ENCODE peak calls at places on chromosomes 13 and 19, in four cellular contexts. A is K562, T is HepG2, Z is SK-N-SH. B is an unnamed sample.

GRCh38 chr19:49687150-49687549 is 2.2 kb upstream of the ADM5 start:
- DNase-seq in A (no peak), T (no peak), Z (no peak), B (no peak)

GRCh38 chr13:99220199-99220931 is 19.7 kb downstream of the UBAC2 start:
- DNase-seq in A (no peak), T (no peak), Z (no peak), B (no peak)

GRCh38 chr13:48531416-48532145 is 1.3 kb downstream of the RCBTB2 start:
- DNase-seq in A (no peak), T (peak; percentile 13), Z (no peak), B (no peak)

GRCh38 chr13:95641291-95641811 is 3.2 kb downstream of the DZIP1 start:
- DNase-seq in A (no peak), T (no peak), Z (no peak), B (no peak)

GRCh38 chr13:65454403-65454802 is 1775.7 kb downstream of the PCDH9 start:
- DNase-seq in A (no peak), T (no peak), Z (no peak), B (no peak)

GRCh38 chr19:44907613-44908012 is 2.0 kb downstream of the APOE start:
- DNase-seq in A (no peak), T (no peak), Z (peak; percentile 8), B (no peak)

GRCh38 chr13:110546933-110547332 is 14.6 kb downstream of the RAB20 start:
- DNase-seq in A (no peak), T (peak; percentile 80), Z (no peak), B (peak; percentile 84)

GRCh38 chr19:30367001-30367400 is 5.2 kb upstream of the ZNF536 start:
- DNase-seq in A (no peak), T (no peak), Z (no peak), B (no peak)

GRCh38 chr19:4695224-4695731 is 25.1 kb upstream of the MYDGF start:
- DNase-seq in A (no peak), T (no peak), Z (no peak), B (no peak)

GRCh38 chr13:106373989-106374572 is 161.4 kb downstream of the EFNB2 start:
- DNase-seq in A (no peak), T (no peak), Z (no peak), B (no peak)

GRCh38 chr19:38265213-38265861 is 964 bp downstream of the SPINT2 start:
- DNase-seq in A (no peak), T (no peak), Z (no peak), B (no peak)

GRCh38 chr19:15466851-15467733 is 2.7 kb upstream of the RASAL3 start:
- DNase-seq in A (no peak), T (no peak), Z (no peak), B (no peak)

GRCh38 chr19:19381007-19381926 is 24.2 kb upstream of the GATAD2A start:
- DNase-seq in A (no peak), T (no peak), Z (no peak), B (no peak)

GRCh38 chr19:33252971-33253370 is 27.3 kb upstream of the SLC7A10 start:
- DNase-seq in A (no peak), T (no peak), Z (no peak), B (no peak)

GRCh38 chr13:98527526-98527925 is 49.4 kb downstream of the STK24 start:
- DNase-seq in A (no peak), T (no peak), Z (no peak), B (no peak)

GRCh38 chr19:10052602-10053360 is 33.3 kb upstream of the SHFL start:
- DNase-seq in A (no peak), T (no peak), Z (no peak), B (no peak)

GRCh38 chr13:80116107-80116506 is 224.8 kb downstream of the SPRY2 start:
- DNase-seq in A (no peak), T (no peak), Z (no peak), B (no peak)

GRCh38 chr19:46745521-46746280 is at the start of gene FKRP:
- DNase-seq in A (peak; percentile 86), T (no peak), Z (peak; percentile 86), B (no peak)

GRCh38 chr19:41870401-41870873 is 6.6 kb upstream of the CD79A start:
- DNase-seq in A (no peak), T (no peak), Z (peak; percentile 22), B (no peak)

GRCh38 chr13:107450426-107450825 is 764.9 kb downstream of the LIG4 start:
- DNase-seq in A (no peak), T (no peak), Z (no peak), B (no peak)

GRCh38 chr13:106537521-106537920 is 2.1 kb upstream of the EFNB2 start:
- DNase-seq in A (no peak), T (no peak), Z (no peak), B (no peak)

GRCh38 chr13:51845574-51846318 is 769 bp upstream of the TMEM272 start:
- DNase-seq in A (no peak), T (peak; percentile 27), Z (no peak), B (no peak)

GRCh38 chr19:10006335-10006708 is 4.0 kb downstream of the COL5A3 start:
- DNase-seq in A (no peak), T (no peak), Z (no peak), B (no peak)

GRCh38 chr19:18202759-18203407 is 959 bp downstream of the RAB3A start:
- DNase-seq in A (peak; percentile 48), T (no peak), Z (peak; percentile 70), B (no peak)

GRCh38 chr19:4278926-4279529 is at the start of gene SHD:
- DNase-seq in A (peak; percentile 65), T (no peak), Z (peak; percentile 92), B (no peak)

GRCh38 chr13:99342723-99343315 is 35.6 kb upstream of the GPR183 start:
- DNase-seq in A (no peak), T (no peak), Z (no peak), B (no peak)

GRCh38 chr13:85497652-85498051 is 301.6 kb downstream of the SLITRK6 start:
- DNase-seq in A (no peak), T (no peak), Z (no peak), B (no peak)

GRCh38 chr13:64274481-64275217 is 2859.0 kb upstream of the PCDH20 start:
- DNase-seq in A (peak; percentile 51), T (no peak), Z (no peak), B (no peak)

GRCh38 chr19:38736413-38737280 is 7.6 kb downstream of the CAPN12 start:
- DNase-seq in A (peak; percentile 99), T (no peak), Z (peak; percentile 93), B (peak; percentile 48)

GRCh38 chr13:79935121-79935520 is 405.8 kb downstream of the SPRY2 start:
- DNase-seq in A (no peak), T (no peak), Z (no peak), B (no peak)

GRCh38 chr13:75055296-75055695 is 426.7 kb downstream of the TBC1D4 start:
- DNase-seq in A (no peak), T (no peak), Z (no peak), B (no peak)

GRCh38 chr19:11279505-11280236 is 16.3 kb upstream of the TSPAN16 start:
- DNase-seq in A (no peak), T (no peak), Z (no peak), B (no peak)

GRCh38 chr13:76882431-76882830 is 3.8 kb downstream of the KCTD12 start:
- DNase-seq in A (no peak), T (no peak), Z (no peak), B (no peak)

GRCh38 chr19:33678796-33679195 is 57.0 kb downstream of the CHST8 start:
- DNase-seq in A (no peak), T (no peak), Z (peak; percentile 37), B (no peak)

GRCh38 chr13:102877285-102877684 is 31.5 kb downstream of the ERCC5 start:
- DNase-seq in A (no peak), T (peak; percentile 53), Z (no peak), B (no peak)

GRCh38 chr19:58204566-58204965 is 21.7 kb downstream of the ZNF274 start:
- DNase-seq in A (no peak), T (no peak), Z (no peak), B (no peak)
- TF ChIP-seq ELF1 in A (no peak), T (no peak), Z (no peak), B (no peak)

GRCh38 chr19:1752757-1753728 is at the start of gene ONECUT3:
- DNase-seq in A (peak; percentile 74), T (no peak), Z (no peak), B (no peak)

GRCh38 chr19:1755467-1756155 is 2.3 kb downstream of the ONECUT3 start:
- DNase-seq in A (no peak), T (no peak), Z (no peak), B (no peak)

GRCh38 chr19:1752009-1752756 is 1.1 kb upstream of the ONECUT3 start:
- DNase-seq in A (no peak), T (no peak), Z (no peak), B (no peak)

GRCh38 chr19:1754651-1755466 is 1.6 kb downstream of the ONECUT3 start:
- DNase-seq in A (no peak), T (no peak), Z (no peak), B (no peak)

GRCh38 chr19:1753730-1754442 is 580 bp downstream of the ONECUT3 start:
- DNase-seq in A (no peak), T (no peak), Z (no peak), B (no peak)
- TF ChIP-seq JUND in A (no peak), T (no peak), Z (no peak), B (no peak)

GRCh38 chr13:31204592-31204991 is 4.8 kb downstream of the B3GLCT start:
- DNase-seq in A (peak; percentile 58), T (peak; percentile 34), Z (peak; percentile 40), B (peak; percentile 45)
- TF ChIP-seq ELF1 in A (no peak), T (no peak), Z (no peak), B (no peak)

GRCh38 chr13:35354882-35355281 is 121.6 kb downstream of the MAB21L1 start:
- DNase-seq in A (no peak), T (peak; percentile 3), Z (no peak), B (no peak)

GRCh38 chr13:35354305-35354704 is 122.2 kb downstream of the MAB21L1 start:
- DNase-seq in A (no peak), T (no peak), Z (no peak), B (no peak)

DNA sequence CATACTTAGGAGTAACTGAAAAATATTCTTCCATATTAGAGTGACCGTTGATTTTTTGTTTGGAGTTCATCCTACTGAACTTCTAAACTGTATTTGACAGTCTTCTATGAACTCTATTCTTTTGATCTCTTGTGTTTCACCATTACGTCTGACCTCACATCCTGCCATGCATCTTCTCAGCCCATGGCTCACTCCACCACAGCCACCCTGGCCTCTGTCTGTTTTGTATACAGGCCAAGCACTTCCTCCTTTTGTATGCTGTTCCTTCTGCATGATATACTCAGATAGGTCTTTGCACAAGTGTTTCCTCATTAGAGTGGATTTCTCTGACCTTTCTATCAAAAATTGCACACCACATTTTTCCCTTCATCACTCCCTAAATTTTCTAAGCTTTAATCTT is 119.9 kb downstream of the MAB21L1 start:
- DNase-seq in A (no peak), T (no peak), Z (no peak), B (no peak)
- TF ChIP-seq JUND in A (no peak), T (no peak), Z (no peak), B (no peak)

GRCh38 chr13:46126552-46127171 is 21.8 kb upstream of the CPB2 start:
- DNase-seq in A (peak; percentile 67), T (peak; percentile 75), Z (peak; percentile 68), B (peak; percentile 57)
- TF ChIP-seq ELF1 in A (no peak), T (no peak), Z (no peak), B (no peak)

DNA sequence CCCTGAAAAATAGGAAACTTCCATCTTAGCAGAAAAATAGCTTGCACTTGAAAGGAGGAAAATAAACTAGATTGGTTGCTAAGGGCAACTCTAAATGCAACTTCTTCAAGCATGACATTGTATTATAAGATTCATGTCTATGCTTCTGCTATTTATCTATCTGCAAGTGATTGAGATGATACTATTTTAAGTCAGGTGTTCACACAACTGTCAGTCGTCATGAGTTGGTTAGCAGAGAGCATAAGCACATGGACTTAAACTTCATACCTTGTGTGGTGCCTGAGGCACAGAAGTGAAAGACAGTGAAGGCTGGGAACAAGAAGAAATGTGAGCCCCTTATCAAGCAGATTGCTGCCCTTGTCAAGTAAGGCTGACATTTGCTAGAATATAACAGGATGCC is 82.9 kb downstream of the SLITRK5 start:
- DNase-seq in A (no peak), T (no peak), Z (no peak), B (no peak)
- TF ChIP-seq JUND in A (no peak), T (no peak), Z (no peak), B (no peak)

B was measured in HCT116.